ENCODE peak calls at places on chromosomes 4 and X, in six cellular contexts. N is upper lobe of right lung; A is cardiac muscle cell; T is CD8-positive, alpha-beta memory T cell; Z is CD8-positive, alpha-beta T cell; Q is pancreas. R is an unnamed sample.

GRCh38 chrX:49838374-49838773 is 9.3 kb downstream of the PAGE4 start:
- DNase-seq in T (no peak), Z (no peak), Q (no peak), A (peak; percentile 22), N (no peak), R (no peak)

GRCh38 chr4:6893449-6894085 is 16.1 kb upstream of the TBC1D14 start:
- DNase-seq in Z (no peak), T (no peak), A (no peak), N (no peak), Q (no peak), R (no peak)

GRCh38 chrX:1554469-1555210 is 17.7 kb upstream of the P2RY8 start:
- DNase-seq in Z (peak; percentile 69), A (no peak), N (peak; percentile 42), Q (no peak), T (peak; percentile 80), R (no peak)

GRCh38 chr4:24913099-24913445 is 230 bp upstream of the CCDC149 start:
- DNase-seq in T (no peak), Q (no peak), A (no peak), Z (no peak), N (no peak), R (no peak)

GRCh38 chr4:8730159-8730558 is 137.6 kb downstream of the CPZ start:
- DNase-seq in N (peak; percentile 27), Z (no peak), Q (no peak), T (no peak), A (no peak), R (no peak)

GRCh38 chr4:10135252-10135651 is 18.7 kb upstream of the WDR1 start:
- DNase-seq in N (no peak), Q (no peak), Z (no peak), T (no peak), A (no peak), R (no peak)

GRCh38 chr4:119284876-119285611 is 36.9 kb downstream of the FABP2 start:
- DNase-seq in Z (no peak), T (no peak), Q (no peak), N (no peak), A (no peak), R (no peak)

GRCh38 chr4:78369691-78370090 is 181.9 kb upstream of the ANXA3 start:
- DNase-seq in N (no peak), A (no peak), Q (no peak), Z (no peak), T (no peak), R (no peak)

GRCh38 chr4:83771113-83771705 is 235.3 kb downstream of the GPAT3 start:
- DNase-seq in Z (no peak), T (no peak), Q (peak; percentile 52), A (peak; percentile 69), N (no peak), R (no peak)

DNA sequence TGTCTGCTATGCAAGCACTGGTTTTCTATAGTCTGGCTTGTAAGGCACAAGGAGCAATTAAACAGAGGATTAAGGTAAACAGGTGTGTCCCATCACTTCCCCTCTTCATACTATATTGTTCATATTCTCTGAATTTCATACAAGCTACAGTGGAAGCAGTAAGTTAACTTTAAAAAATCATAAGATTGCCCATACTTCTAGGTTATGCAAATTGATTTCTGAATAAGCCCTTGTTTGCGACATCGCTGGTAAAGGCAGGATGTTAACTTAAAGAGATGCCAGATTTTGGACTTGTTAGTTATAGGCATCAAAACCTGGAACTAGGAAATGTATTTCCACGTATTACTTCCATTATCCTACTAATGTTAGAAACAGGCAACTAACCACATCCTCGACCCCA is 1.0 kb upstream of the TMEM131L start:
- DNase-seq in Q (no peak), A (no peak), Z (no peak), N (no peak), T (no peak), R (no peak)
- H3K4me3 ChIP-seq in Q (peak overlapping the region; percentile 85), A (no peak overlapping the region), Z (peak overlapping the region; percentile 61), N (peak overlapping the region; percentile 82), T (peak overlapping the region; percentile 75), R (no peak overlapping the region)

DNA sequence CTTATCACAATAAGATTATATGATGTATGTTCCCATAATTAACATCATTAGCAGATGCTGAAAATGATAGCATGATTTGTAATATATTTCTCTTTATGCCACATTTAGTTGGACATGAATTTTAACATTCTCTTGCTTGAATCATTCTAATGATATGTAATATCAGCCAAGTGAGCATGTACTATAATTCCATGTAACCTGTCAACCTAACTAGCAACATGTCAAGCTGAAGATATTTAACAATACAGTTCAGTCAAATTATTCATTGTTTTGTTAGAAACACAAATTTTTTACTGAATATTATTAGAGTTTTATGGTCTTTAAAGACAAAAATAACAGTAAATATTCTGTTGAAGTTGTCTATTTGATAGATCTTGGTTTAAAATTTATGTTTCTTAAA is 920.4 kb upstream of the PCDH10 start:
- DNase-seq in Z (no peak), A (no peak), N (no peak), Q (no peak), T (no peak), R (no peak)
- H3K4me1 ChIP-seq in Z (no peaks in the 10 kb centered on the region), A (peaks cover 4% of the 10 kb centered on the region), N (no peaks in the 10 kb centered on the region), Q (no peaks in the 10 kb centered on the region), T (no peaks in the 10 kb centered on the region), R (no peaks in the 10 kb centered on the region)

GRCh38 chr4:52714597-52715254 is 36.5 kb downstream of the ERVMER34-1 start:
- DNase-seq in A (no peak), Q (no peak), Z (no peak), N (no peak), T (no peak), R (no peak)

GRCh38 chr4:52713456-52713937 is 37.7 kb downstream of the ERVMER34-1 start:
- DNase-seq in Z (no peak), N (no peak), Q (no peak), T (no peak), A (peak; percentile 47), R (no peak)

GRCh38 chr4:52716364-52717151 is 34.7 kb downstream of the ERVMER34-1 start:
- DNase-seq in Q (no peak), Z (no peak), T (no peak), N (no peak), A (no peak), R (no peak)

GRCh38 chr4:52715914-52716313 is 35.3 kb downstream of the ERVMER34-1 start:
- DNase-seq in Z (no peak), Q (no peak), N (no peak), T (no peak), A (no peak), R (no peak)

DNA sequence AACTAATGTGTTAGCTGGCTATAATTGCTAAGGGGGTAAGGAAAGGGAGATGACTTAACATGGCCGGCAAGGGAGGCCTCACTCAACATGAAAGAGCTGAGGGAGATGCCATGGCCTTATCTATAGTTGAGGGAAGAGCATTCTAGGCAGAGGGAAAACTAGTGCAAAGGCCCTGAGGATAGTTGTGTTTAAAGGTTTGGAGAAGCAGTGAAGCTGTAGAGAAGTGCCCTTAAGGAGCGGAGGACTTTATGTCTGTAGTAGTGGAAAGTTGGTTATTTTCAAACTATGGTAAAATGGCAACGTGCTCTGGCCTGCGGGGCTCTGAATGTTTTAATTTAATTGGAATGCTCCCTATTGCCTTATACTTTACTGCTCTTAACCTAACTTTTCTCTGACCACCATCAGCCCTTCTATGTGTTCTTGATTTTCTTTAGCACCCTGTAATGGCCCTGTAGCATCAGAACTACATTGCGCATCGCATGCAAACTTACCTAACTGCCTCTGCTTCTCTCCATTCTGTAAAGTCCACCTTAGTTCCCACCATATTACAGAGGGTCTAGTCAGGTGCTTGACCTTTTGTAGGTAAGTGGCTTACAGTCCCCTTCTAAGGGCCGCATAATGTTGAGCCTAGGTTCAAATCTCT is 35.8 kb downstream of the ERVMER34-1 start:
- DNase-seq in Z (no peak), T (no peak), A (no peak), N (no peak), Q (no peak), R (no peak)
- H3K36me3 ChIP-seq in Z (peaks cover 10% of the 10 kb centered on the region), T (peaks cover 3% of the 10 kb centered on the region), A (peaks cover 13% of the 10 kb centered on the region), N (peaks cover 30% of the 10 kb centered on the region), Q (peaks cover 11% of the 10 kb centered on the region), R (peaks cover 53% of the 10 kb centered on the region)

DNA sequence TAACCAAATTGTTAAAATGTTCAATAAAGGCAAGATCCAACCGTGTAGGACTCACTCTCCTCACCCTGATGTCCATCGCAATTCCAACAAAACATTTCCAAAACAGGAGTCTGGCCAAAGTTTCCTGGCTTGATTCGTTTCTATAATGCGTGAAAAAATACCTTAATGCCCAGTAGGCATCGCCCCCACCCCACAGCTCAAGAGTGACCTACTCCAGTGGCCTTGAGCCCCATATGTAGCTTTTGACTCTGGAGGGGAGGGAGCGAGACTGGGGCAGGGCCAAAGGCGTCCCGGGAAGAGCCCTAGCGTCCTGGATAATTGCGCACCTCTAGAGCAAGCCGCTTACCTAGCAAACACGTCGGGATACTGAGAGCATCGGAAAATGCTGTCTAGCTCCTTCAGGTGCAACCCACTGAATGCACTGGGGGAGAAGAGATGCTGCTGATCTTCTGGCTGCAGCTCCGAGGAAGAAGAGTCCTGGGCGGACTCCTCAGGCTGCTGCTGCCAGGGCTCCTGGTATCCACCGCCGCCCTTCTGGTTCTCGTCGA is 55.6 kb upstream of the NKAP start:
- DNase-seq in T (no peak), A (no peak), Z (no peak), Q (no peak), N (no peak), R (no peak)
- H3K4me3 ChIP-seq in T (no peak overlapping the region), A (no peak overlapping the region), Z (no peak overlapping the region), Q (no peak overlapping the region), N (no peak overlapping the region), R (no peak overlapping the region)

DNA sequence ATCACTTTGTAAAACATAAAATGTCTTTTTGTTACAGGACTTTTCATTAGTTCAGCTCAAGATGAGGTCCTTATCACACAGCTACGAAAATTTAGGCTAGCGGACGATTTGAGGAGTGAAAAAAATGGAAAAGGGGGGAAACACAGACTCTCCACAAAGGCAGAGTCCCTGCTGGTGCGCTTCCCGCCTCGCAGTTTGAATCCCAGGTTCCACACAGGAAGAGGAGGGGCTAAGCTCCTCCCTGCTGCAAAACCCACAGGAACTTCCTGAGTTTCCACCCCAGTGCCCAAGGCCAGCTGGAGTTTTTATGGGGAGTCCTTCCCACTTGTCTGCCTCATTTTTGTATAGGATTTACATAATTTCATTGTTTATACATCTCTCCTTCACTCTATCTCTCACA is 11.2 kb downstream of the ADAM29 start:
- DNase-seq in N (no peak), T (no peak), Z (no peak), A (no peak), Q (no peak), R (no peak)
- H3K4me1 ChIP-seq in N (peaks cover 3% of the 10 kb centered on the region), T (no peaks in the 10 kb centered on the region), Z (no peaks in the 10 kb centered on the region), A (no peaks in the 10 kb centered on the region), Q (no peaks in the 10 kb centered on the region), R (no peaks in the 10 kb centered on the region)

GRCh38 chr4:1743551-1743950 is 22.2 kb downstream of the TACC3 start:
- DNase-seq in Q (no peak), A (no peak), T (no peak), N (no peak), Z (no peak), R (no peak)
- H3K36me3 ChIP-seq in Q (no peaks in the 10 kb centered on the region), A (peaks cover 5% of the 10 kb centered on the region), T (peaks cover 26% of the 10 kb centered on the region), N (peaks cover 8% of the 10 kb centered on the region), Z (peaks cover 42% of the 10 kb centered on the region), R (peaks cover 8% of the 10 kb centered on the region)